ENCODE peak calls at places on chromosomes 3 and 15, in ten cellular contexts. O is right lobe of liver, H is esophagus squamous epithelium, L is uterus, R is transverse colon, X is suprapubic skin, M is H1, U is A549, Y is Peyer's patch, Z is prostate gland. S is an unnamed sample.

GRCh38 chr3:52552089-52552488 is 15.7 kb downstream of the UQCC5 start:
- DNase-seq in O (no peak), H (no peak), L (no peak), R (no peak), X (no peak), M (no peak), U (peak; percentile 10), Y (no peak), Z (no peak), S (no peak)

GRCh38 chr3:69032137-69032536 is 18.7 kb upstream of the EOGT start:
- DNase-seq in O (no peak), H (no peak), L (no peak), R (no peak), X (no peak), M (no peak), U (no peak), Y (no peak), Z (no peak), S (no peak)

GRCh38 chr15:68114356-68114755 is 60.2 kb downstream of the PIAS1 start:
- DNase-seq in O (no peak), H (no peak), L (no peak), R (no peak), X (no peak), M (no peak), U (no peak), Y (no peak), Z (no peak), S (no peak)

GRCh38 chr3:105944281-105944680 is 75.5 kb upstream of the CBLB start:
- DNase-seq in O (no peak), H (no peak), L (no peak), R (no peak), X (no peak), M (no peak), U (no peak), Y (no peak), Z (no peak), S (no peak)

GRCh38 chr15:49721091-49721490 is 100.2 kb downstream of the DTWD1 start:
- DNase-seq in O (no peak), H (no peak), L (no peak), R (no peak), X (no peak), M (no peak), U (no peak), Y (no peak), Z (no peak), S (no peak)

GRCh38 chr3:111076732-111077131 is 5.1 kb downstream of the NECTIN3 start:
- DNase-seq in O (no peak), H (no peak), L (no peak), R (no peak), X (no peak), M (no peak), U (no peak), Y (no peak), Z (no peak), S (no peak)

GRCh38 chr15:88608607-88609181 is 12.4 kb upstream of the AEN start:
- DNase-seq in O (no peak), H (no peak), L (no peak), R (no peak), X (no peak), M (no peak), U (no peak), Y (no peak), Z (no peak), S (no peak)

GRCh38 chr3:14935577-14936345 is 11.6 kb upstream of the NR2C2 start:
- DNase-seq in O (no peak), H (no peak), L (no peak), R (peak; percentile 26), X (no peak), M (no peak), U (no peak), Y (no peak), Z (no peak), S (no peak)

GRCh38 chr3:122101646-122102045 is 46.5 kb downstream of the CD86 start:
- DNase-seq in O (no peak), H (no peak), L (no peak), R (no peak), X (no peak), M (no peak), U (peak; percentile 59), Y (no peak), Z (peak; percentile 38), S (no peak)

GRCh38 chr3:172249039-172249438 is 199.2 kb downstream of the GHSR start:
- DNase-seq in O (no peak), H (no peak), L (no peak), R (no peak), X (no peak), M (no peak), U (no peak), Y (no peak), Z (no peak), S (no peak)

GRCh38 chr15:96457852-96458251 is 127.4 kb downstream of the NR2F2 start:
- DNase-seq in O (no peak), H (no peak), L (no peak), R (no peak), X (no peak), M (no peak), U (no peak), Y (no peak), Z (no peak), S (no peak)

GRCh38 chr3:29940759-29941319 is 660.0 kb downstream of the RBMS3 start:
- DNase-seq in O (no peak), H (no peak), L (no peak), R (no peak), X (no peak), M (no peak), U (no peak), Y (no peak), Z (no peak), S (no peak)

GRCh38 chr3:111627092-111627491 is 31.9 kb upstream of the ZBED2 start:
- DNase-seq in O (no peak), H (no peak), L (no peak), R (no peak), X (no peak), M (no peak), U (no peak), Y (no peak), Z (no peak), S (no peak)

GRCh38 chr3:49799761-49800160 is at the start of gene CDHR4:
- DNase-seq in O (no peak), H (no peak), L (no peak), R (no peak), X (no peak), M (no peak), U (peak; percentile 72), Y (no peak), Z (no peak), S (peak; percentile 45)

GRCh38 chr15:63904042-63904441 is 70.3 kb upstream of the HERC1 start:
- DNase-seq in O (no peak), H (no peak), L (no peak), R (no peak), X (no peak), M (no peak), U (no peak), Y (no peak), Z (no peak), S (no peak)
- H3K4me1 ChIP-seq in O (peaks cover 8% of the 10 kb centered on the region), H (no peaks in the 10 kb centered on the region), L (no peaks in the 10 kb centered on the region), R (no peaks in the 10 kb centered on the region), X (peaks cover 15% of the 10 kb centered on the region), M (no peaks in the 10 kb centered on the region), U (peaks cover 2% of the 10 kb centered on the region), Y (peaks cover 5% of the 10 kb centered on the region), Z (no peaks in the 10 kb centered on the region), S (peaks cover 18% of the 10 kb centered on the region)

GRCh38 chr3:132135628-132136333 is 101.0 kb upstream of the CPNE4 start:
- DNase-seq in O (no peak), H (no peak), L (no peak), R (no peak), X (no peak), M (no peak), U (peak; percentile 90), Y (no peak), Z (no peak), S (no peak)
- H3K4me3 ChIP-seq in O (no peak overlapping the region), H (no peak overlapping the region), L (no peak overlapping the region), R (no peak overlapping the region), X (no peak overlapping the region), M (no peak overlapping the region), U (peak overlapping the region; percentile 31), Y (no peak overlapping the region), Z (no peak overlapping the region), S (no peak overlapping the region)

DNA sequence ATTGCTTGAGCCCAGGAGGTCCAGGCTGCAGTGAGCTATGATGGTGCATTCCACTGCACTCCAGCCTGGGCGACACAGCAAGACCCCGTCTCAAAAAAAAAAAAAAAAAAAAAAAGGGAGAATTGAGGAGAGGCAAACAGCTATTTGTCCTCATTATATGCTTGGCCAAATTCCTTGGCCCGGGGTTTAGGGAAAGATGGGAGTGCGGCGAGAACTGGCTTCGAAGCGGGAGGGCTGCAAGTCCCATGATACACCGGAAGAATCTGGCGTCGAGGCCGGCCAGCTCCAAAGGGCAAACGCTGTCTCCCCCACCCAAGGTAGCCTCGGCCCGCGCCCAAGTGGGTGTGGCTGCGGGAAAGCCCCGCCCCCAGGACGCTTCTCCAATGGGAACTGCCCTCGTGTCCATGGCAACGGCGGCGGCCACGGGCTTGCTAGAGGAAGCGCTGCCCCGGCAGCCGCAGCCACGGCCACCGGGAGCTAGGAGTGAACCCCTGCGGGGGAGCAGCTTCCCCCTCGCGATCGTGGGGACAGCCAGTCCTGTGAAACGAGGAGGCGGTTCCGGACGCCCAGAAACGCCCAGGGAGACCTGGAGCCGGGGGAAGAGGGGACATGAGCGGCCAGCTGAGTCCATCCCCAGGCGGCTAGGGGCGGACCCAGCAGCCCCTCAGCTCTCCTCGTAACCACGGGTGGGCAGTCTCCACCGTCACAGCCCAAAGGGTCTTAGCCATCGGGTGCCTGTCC is at the start of gene TTLL13:
- DNase-seq in O (peak; percentile 97), H (peak; percentile 54), L (peak; percentile 96), R (peak; percentile 97), X (peak; percentile 95), M (peak; percentile 100), U (peak; percentile 92), Y (peak; percentile 97), Z (peak; percentile 92), S (peak; percentile 97)
- TF ChIP-seq POLR2A in O (peak; percentile 44), H (no peak), L (peak; percentile 57), R (peak; percentile 29), X (no peak), M (no peak), U (peak; percentile 93), Y (peak; percentile 23), Z (peak; percentile 38), S (no peak)

GRCh38 chr3:133937756-133938601 is 42.3 kb upstream of the RAB6B start:
- DNase-seq in O (no peak), H (no peak), L (no peak), R (no peak), X (peak; percentile 75), M (peak; percentile 40), U (no peak), Y (peak; percentile 29), Z (no peak), S (no peak)

GRCh38 chr3:133938770-133939495 is 43.3 kb upstream of the RAB6B start:
- DNase-seq in O (no peak), H (no peak), L (peak; percentile 5), R (no peak), X (peak; percentile 47), M (peak; percentile 36), U (no peak), Y (peak; percentile 3), Z (no peak), S (no peak)

GRCh38 chr3:133935843-133936825 is 40.5 kb upstream of the RAB6B start:
- DNase-seq in O (no peak), H (no peak), L (no peak), R (no peak), X (peak; percentile 70), M (peak; percentile 26), U (no peak), Y (peak; percentile 38), Z (no peak), S (no peak)

GRCh38 chr3:133934996-133935842 is 39.5 kb upstream of the RAB6B start:
- DNase-seq in O (no peak), H (no peak), L (no peak), R (no peak), X (peak; percentile 70), M (peak; percentile 17), U (no peak), Y (peak; percentile 37), Z (no peak), S (no peak)

GRCh38 chr3:133937061-133937686 is 41.5 kb upstream of the RAB6B start:
- DNase-seq in O (no peak), H (no peak), L (no peak), R (no peak), X (peak; percentile 38), M (peak; percentile 37), U (no peak), Y (peak; percentile 22), Z (no peak), S (no peak)
- H3K4me1 ChIP-seq in O (no peaks in the 10 kb centered on the region), H (no peaks in the 10 kb centered on the region), L (no peaks in the 10 kb centered on the region), R (peaks cover 7% of the 10 kb centered on the region), X (peaks cover 16% of the 10 kb centered on the region), M (peaks cover 2% of the 10 kb centered on the region), U (no peaks in the 10 kb centered on the region), Y (no peaks in the 10 kb centered on the region), Z (no peaks in the 10 kb centered on the region), S (no peaks in the 10 kb centered on the region)